ENCODE peak calls at places on chromosomes 1 and 21, in four cellular contexts. One of them, this sample, is unnamed.

GRCh38 chr1:14598007-14598497 is 433 bp upstream of the KAZN start:
- DNase-seq in NCI-H1092: peak; percentile 46
- DNase-seq in stimulated activated naive CD4-positive, alpha-beta T cell treated with Interleukin-2 at 50 U/mL for 16 hours: no peak
- DNase-seq in anterior cingulate cortex: no peak
- DNase-seq in this sample: no peak

GRCh38 chr1:198605426-198605825 is 33.4 kb upstream of the PTPRC start:
- DNase-seq in NCI-H1092: no peak
- DNase-seq in stimulated activated naive CD4-positive, alpha-beta T cell treated with Interleukin-2 at 50 U/mL for 16 hours: no peak
- DNase-seq in anterior cingulate cortex: no peak
- DNase-seq in this sample: no peak

GRCh38 chr1:53585565-53585964 is 126.4 kb downstream of the DMRTB1 start:
- DNase-seq in NCI-H1092: no peak
- DNase-seq in stimulated activated naive CD4-positive, alpha-beta T cell treated with Interleukin-2 at 50 U/mL for 16 hours: no peak
- DNase-seq in anterior cingulate cortex: no peak
- DNase-seq in this sample: no peak

GRCh38 chr1:210132582-210132981 is 100.0 kb upstream of the SERTAD4 start:
- DNase-seq in NCI-H1092: no peak
- DNase-seq in stimulated activated naive CD4-positive, alpha-beta T cell treated with Interleukin-2 at 50 U/mL for 16 hours: no peak
- DNase-seq in anterior cingulate cortex: no peak
- DNase-seq in this sample: no peak

GRCh38 chr1:904271-904950 is 19.3 kb upstream of the SAMD11 start:
- DNase-seq in NCI-H1092: peak; percentile 18
- DNase-seq in stimulated activated naive CD4-positive, alpha-beta T cell treated with Interleukin-2 at 50 U/mL for 16 hours: peak; percentile 79
- DNase-seq in anterior cingulate cortex: no peak
- DNase-seq in this sample: peak; percentile 89

GRCh38 chr1:243819438-243819839 is 30.6 kb downstream of the AKT3 start:
- DNase-seq in NCI-H1092: no peak
- DNase-seq in stimulated activated naive CD4-positive, alpha-beta T cell treated with Interleukin-2 at 50 U/mL for 16 hours: no peak
- DNase-seq in anterior cingulate cortex: no peak
- DNase-seq in this sample: no peak

GRCh38 chr1:84853743-84854721 is 39.0 kb downstream of the LPAR3 start:
- DNase-seq in NCI-H1092: no peak
- DNase-seq in stimulated activated naive CD4-positive, alpha-beta T cell treated with Interleukin-2 at 50 U/mL for 16 hours: peak; percentile 7
- DNase-seq in anterior cingulate cortex: no peak
- DNase-seq in this sample: no peak

GRCh38 chr1:236753554-236753953 is 41.5 kb upstream of the MTR start:
- DNase-seq in NCI-H1092: no peak
- DNase-seq in stimulated activated naive CD4-positive, alpha-beta T cell treated with Interleukin-2 at 50 U/mL for 16 hours: no peak
- DNase-seq in anterior cingulate cortex: no peak
- DNase-seq in this sample: no peak

GRCh38 chr1:236425031-236425663 is 31.1 kb downstream of the EDARADD start:
- DNase-seq in NCI-H1092: peak; percentile 6
- DNase-seq in stimulated activated naive CD4-positive, alpha-beta T cell treated with Interleukin-2 at 50 U/mL for 16 hours: peak; percentile 14
- DNase-seq in anterior cingulate cortex: no peak
- DNase-seq in this sample: no peak

GRCh38 chr1:205493241-205494085 is 11.0 kb upstream of the CDK18 start:
- DNase-seq in NCI-H1092: peak; percentile 52
- DNase-seq in stimulated activated naive CD4-positive, alpha-beta T cell treated with Interleukin-2 at 50 U/mL for 16 hours: no peak
- DNase-seq in anterior cingulate cortex: no peak
- DNase-seq in this sample: peak; percentile 71

GRCh38 chr21:44854391-44854663 is 19.2 kb downstream of the PTTG1IP start:
- DNase-seq in NCI-H1092: no peak
- DNase-seq in stimulated activated naive CD4-positive, alpha-beta T cell treated with Interleukin-2 at 50 U/mL for 16 hours: no peak
- DNase-seq in anterior cingulate cortex: no peak
- DNase-seq in this sample: no peak

GRCh38 chr1:167056529-167057296 is 33.5 kb downstream of the GPA33 start:
- DNase-seq in NCI-H1092: peak; percentile 42
- DNase-seq in stimulated activated naive CD4-positive, alpha-beta T cell treated with Interleukin-2 at 50 U/mL for 16 hours: no peak
- DNase-seq in anterior cingulate cortex: no peak
- DNase-seq in this sample: no peak

GRCh38 chr1:155300024-155300423 is 1.2 kb downstream of the PKLR start:
- DNase-seq in NCI-H1092: no peak
- DNase-seq in stimulated activated naive CD4-positive, alpha-beta T cell treated with Interleukin-2 at 50 U/mL for 16 hours: no peak
- DNase-seq in anterior cingulate cortex: no peak
- DNase-seq in this sample: no peak

GRCh38 chr1:58804853-58805252 is 21.0 kb upstream of the JUN start:
- DNase-seq in NCI-H1092: no peak
- DNase-seq in stimulated activated naive CD4-positive, alpha-beta T cell treated with Interleukin-2 at 50 U/mL for 16 hours: no peak
- DNase-seq in anterior cingulate cortex: no peak
- DNase-seq in this sample: no peak

GRCh38 chr1:50333595-50333974 is 89.7 kb downstream of the DMRTA2 start:
- DNase-seq in NCI-H1092: no peak
- DNase-seq in stimulated activated naive CD4-positive, alpha-beta T cell treated with Interleukin-2 at 50 U/mL for 16 hours: peak; percentile 31
- DNase-seq in anterior cingulate cortex: peak; percentile 22
- DNase-seq in this sample: no peak

GRCh38 chr1:7526196-7526866 is 244.8 kb upstream of the VAMP3 start:
- DNase-seq in NCI-H1092: no peak
- DNase-seq in stimulated activated naive CD4-positive, alpha-beta T cell treated with Interleukin-2 at 50 U/mL for 16 hours: no peak
- DNase-seq in anterior cingulate cortex: no peak
- DNase-seq in this sample: no peak

GRCh38 chr1:77026126-77026525 is 158.8 kb downstream of the ST6GALNAC5 start:
- DNase-seq in NCI-H1092: no peak
- DNase-seq in stimulated activated naive CD4-positive, alpha-beta T cell treated with Interleukin-2 at 50 U/mL for 16 hours: no peak
- DNase-seq in anterior cingulate cortex: no peak
- DNase-seq in this sample: no peak

GRCh38 chr1:212118167-212118871 is 82.8 kb downstream of the DTL start:
- DNase-seq in NCI-H1092: no peak
- DNase-seq in stimulated activated naive CD4-positive, alpha-beta T cell treated with Interleukin-2 at 50 U/mL for 16 hours: no peak
- DNase-seq in anterior cingulate cortex: no peak
- DNase-seq in this sample: no peak

GRCh38 chr1:20216574-20216973 is 30.3 kb upstream of the PLA2G2C start:
- DNase-seq in NCI-H1092: no peak
- DNase-seq in stimulated activated naive CD4-positive, alpha-beta T cell treated with Interleukin-2 at 50 U/mL for 16 hours: no peak
- DNase-seq in anterior cingulate cortex: no peak
- DNase-seq in this sample: no peak

GRCh38 chr1:78210167-78210566 is 164.4 kb downstream of the GIPC2 start:
- DNase-seq in NCI-H1092: no peak
- DNase-seq in stimulated activated naive CD4-positive, alpha-beta T cell treated with Interleukin-2 at 50 U/mL for 16 hours: no peak
- DNase-seq in anterior cingulate cortex: no peak
- DNase-seq in this sample: no peak

GRCh38 chr1:42369471-42369870 is 11.1 kb upstream of the RIMKLA start:
- DNase-seq in NCI-H1092: no peak
- DNase-seq in stimulated activated naive CD4-positive, alpha-beta T cell treated with Interleukin-2 at 50 U/mL for 16 hours: no peak
- DNase-seq in anterior cingulate cortex: no peak
- DNase-seq in this sample: no peak

GRCh38 chr1:107076846-107077245 is 20.4 kb downstream of the PRMT6 start:
- DNase-seq in NCI-H1092: no peak
- DNase-seq in stimulated activated naive CD4-positive, alpha-beta T cell treated with Interleukin-2 at 50 U/mL for 16 hours: no peak
- DNase-seq in anterior cingulate cortex: no peak
- DNase-seq in this sample: no peak

GRCh38 chr1:5883129-5884048 is 108.8 kb downstream of the NPHP4 start:
- DNase-seq in NCI-H1092: no peak
- DNase-seq in stimulated activated naive CD4-positive, alpha-beta T cell treated with Interleukin-2 at 50 U/mL for 16 hours: no peak
- DNase-seq in anterior cingulate cortex: no peak
- DNase-seq in this sample: no peak

GRCh38 chr1:66951513-66951912 is 26.7 kb downstream of the MIER1 start:
- DNase-seq in NCI-H1092: no peak
- DNase-seq in stimulated activated naive CD4-positive, alpha-beta T cell treated with Interleukin-2 at 50 U/mL for 16 hours: no peak
- DNase-seq in anterior cingulate cortex: no peak
- DNase-seq in this sample: no peak

This sample was measured in ascending aorta.